ENCODE peak calls at places on chromosomes 5 and 9, in five cellular contexts. One of them, this sample, is unnamed.

GRCh38 chr9:123933801-123934200 is 3.9 kb upstream of the DENND1A start:
- DNase-seq in SK-N-SH: no peak
- DNase-seq in GM12878: no peak
- DNase-seq in K562: no peak
- DNase-seq in IMR-90: no peak
- DNase-seq in this sample: no peak

GRCh38 chr5:110414360-110414759 is 312.1 kb downstream of the TMEM232 start:
- DNase-seq in SK-N-SH: no peak
- DNase-seq in K562: no peak
- DNase-seq in GM12878: no peak
- DNase-seq in IMR-90: peak; percentile 10
- DNase-seq in this sample: no peak

GRCh38 chr5:132394681-132395259 is 25.3 kb downstream of the SLC22A5 start:
- DNase-seq in K562: no peak
- DNase-seq in IMR-90: no peak
- DNase-seq in SK-N-SH: no peak
- DNase-seq in GM12878: no peak
- DNase-seq in this sample: no peak

GRCh38 chr5:8906303-8906967 is 639.4 kb downstream of the SEMA5A start:
- DNase-seq in IMR-90: peak; percentile 87
- DNase-seq in SK-N-SH: no peak
- DNase-seq in GM12878: no peak
- DNase-seq in K562: no peak
- DNase-seq in this sample: peak; percentile 4

GRCh38 chr9:121023064-121023463 is 27.0 kb downstream of the C5 start:
- DNase-seq in IMR-90: no peak
- DNase-seq in SK-N-SH: peak; percentile 23
- DNase-seq in K562: no peak
- DNase-seq in GM12878: no peak
- DNase-seq in this sample: peak; percentile 69

GRCh38 chr9:38390851-38391250 is 1.7 kb upstream of the ALDH1B1 start:
- DNase-seq in IMR-90: no peak
- DNase-seq in K562: no peak
- DNase-seq in SK-N-SH: no peak
- DNase-seq in GM12878: no peak
- DNase-seq in this sample: no peak

GRCh38 chr9:116499986-116500871 is 186.9 kb upstream of the TRIM32 start:
- DNase-seq in GM12878: no peak
- DNase-seq in K562: peak; percentile 32
- DNase-seq in SK-N-SH: no peak
- DNase-seq in IMR-90: peak; percentile 71
- DNase-seq in this sample: peak; percentile 81

GRCh38 chr5:116440329-116440895 is 134.2 kb downstream of the SEMA6A start:
- DNase-seq in GM12878: no peak
- DNase-seq in K562: no peak
- DNase-seq in SK-N-SH: no peak
- DNase-seq in IMR-90: no peak
- DNase-seq in this sample: no peak

GRCh38 chr9:135617991-135618411 is 21.3 kb downstream of the GLT6D1 start:
- DNase-seq in GM12878: no peak
- DNase-seq in IMR-90: no peak
- DNase-seq in SK-N-SH: peak; percentile 12
- DNase-seq in K562: no peak
- DNase-seq in this sample: no peak

DNA sequence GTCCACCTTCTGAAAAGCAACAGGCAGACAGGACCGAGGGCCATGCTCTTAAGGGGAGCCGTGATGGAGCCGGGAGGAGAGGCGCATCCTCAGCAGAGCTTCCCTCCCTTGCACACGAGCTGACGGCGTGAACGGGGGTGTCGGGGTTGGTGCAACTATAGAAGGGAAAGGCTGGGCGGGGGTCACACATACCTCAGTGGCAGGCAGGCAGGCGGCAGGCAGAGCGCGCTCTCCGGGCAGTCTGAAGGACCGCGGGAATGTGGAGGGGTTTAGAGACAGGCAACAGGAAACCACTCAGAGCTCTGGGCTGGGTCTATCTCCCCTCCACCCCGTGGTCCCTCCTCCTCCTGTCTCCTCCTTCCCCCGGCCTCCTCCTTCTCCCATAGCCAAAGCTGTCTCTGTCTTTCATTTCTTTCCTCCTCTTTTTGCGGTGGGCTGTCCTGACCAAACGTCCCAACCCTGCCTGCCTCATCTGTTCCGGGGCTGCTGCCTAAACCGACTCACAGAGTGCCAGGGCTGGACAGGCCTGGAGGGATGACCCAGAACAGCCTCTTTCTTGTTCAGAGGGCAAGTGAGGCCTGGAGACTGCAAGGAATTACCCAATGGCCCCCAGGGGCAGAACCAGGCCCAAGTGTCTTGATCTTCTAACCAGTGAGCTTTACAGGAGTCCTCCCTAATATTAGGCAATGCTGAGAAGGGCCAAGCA is at the start of gene SPARC:
- DNase-seq in SK-N-SH: peak; percentile 72
- DNase-seq in IMR-90: peak; percentile 96
- DNase-seq in GM12878: no peak
- DNase-seq in K562: no peak
- DNase-seq in this sample: no peak
- TF ChIP-seq RCOR1 in SK-N-SH: no peak
- TF ChIP-seq RCOR1 in IMR-90: no peak
- TF ChIP-seq RCOR1 in GM12878: no peak
- TF ChIP-seq RCOR1 in K562: no peak
- TF ChIP-seq RCOR1 in this sample: no peak

GRCh38 chr5:1840741-1841521 is 39.7 kb downstream of the NDUFS6 start:
- DNase-seq in GM12878: no peak
- DNase-seq in IMR-90: no peak
- DNase-seq in SK-N-SH: peak; percentile 55
- DNase-seq in K562: no peak
- DNase-seq in this sample: no peak
- TF ChIP-seq RCOR1 in GM12878: no peak
- TF ChIP-seq RCOR1 in IMR-90: no peak
- TF ChIP-seq RCOR1 in SK-N-SH: no peak
- TF ChIP-seq RCOR1 in K562: no peak
- TF ChIP-seq RCOR1 in this sample: no peak

GRCh38 chr5:36045895-36046294 is 20.8 kb downstream of the UGT3A2 start:
- DNase-seq in K562: no peak
- DNase-seq in IMR-90: no peak
- DNase-seq in SK-N-SH: no peak
- DNase-seq in GM12878: no peak
- DNase-seq in this sample: no peak

GRCh38 chr5:36035696-36036095 is 31.0 kb downstream of the UGT3A2 start:
- DNase-seq in K562: no peak
- DNase-seq in SK-N-SH: no peak
- DNase-seq in IMR-90: no peak
- DNase-seq in GM12878: no peak
- DNase-seq in this sample: no peak

GRCh38 chr5:36041537-36041845 is 25.2 kb downstream of the UGT3A2 start:
- DNase-seq in SK-N-SH: no peak
- DNase-seq in K562: no peak
- DNase-seq in GM12878: no peak
- DNase-seq in IMR-90: no peak
- DNase-seq in this sample: no peak

GRCh38 chr5:36040651-36041536 is 25.8 kb downstream of the UGT3A2 start:
- DNase-seq in IMR-90: no peak
- DNase-seq in GM12878: no peak
- DNase-seq in K562: no peak
- DNase-seq in SK-N-SH: no peak
- DNase-seq in this sample: no peak
- TF ChIP-seq RCOR1 in IMR-90: no peak
- TF ChIP-seq RCOR1 in GM12878: no peak
- TF ChIP-seq RCOR1 in K562: no peak
- TF ChIP-seq RCOR1 in SK-N-SH: no peak
- TF ChIP-seq RCOR1 in this sample: no peak

DNA sequence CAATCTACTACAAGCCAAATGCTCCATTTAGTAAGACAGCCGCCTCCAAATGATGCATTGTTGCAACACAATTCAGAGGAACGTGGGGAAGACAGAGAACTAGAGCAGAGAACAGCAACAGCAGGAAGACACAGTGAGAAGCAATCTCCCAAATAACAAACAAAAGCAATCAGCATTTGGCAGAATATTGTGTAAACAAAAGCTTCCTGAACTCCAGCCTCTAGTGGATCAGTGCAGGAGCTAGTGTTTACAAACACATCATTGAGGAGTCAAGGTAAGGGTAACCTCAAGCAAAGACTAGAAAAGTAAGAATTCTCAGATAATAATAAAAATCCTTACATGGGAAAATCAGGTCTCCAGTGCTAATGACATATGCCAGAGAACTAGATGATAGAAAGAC is 20.6 kb downstream of the FST start:
- DNase-seq in SK-N-SH: no peak
- DNase-seq in K562: no peak
- DNase-seq in GM12878: no peak
- DNase-seq in IMR-90: no peak
- DNase-seq in this sample: no peak
- TF ChIP-seq RCOR1 in SK-N-SH: no peak
- TF ChIP-seq RCOR1 in K562: no peak
- TF ChIP-seq RCOR1 in GM12878: no peak
- TF ChIP-seq RCOR1 in IMR-90: no peak
- TF ChIP-seq RCOR1 in this sample: no peak

GRCh38 chr9:99562263-99562565 is 259.5 kb upstream of the NR4A3 start:
- DNase-seq in IMR-90: no peak
- DNase-seq in K562: no peak
- DNase-seq in SK-N-SH: no peak
- DNase-seq in GM12878: no peak
- DNase-seq in this sample: no peak
- TF ChIP-seq RCOR1 in IMR-90: no peak
- TF ChIP-seq RCOR1 in K562: no peak
- TF ChIP-seq RCOR1 in SK-N-SH: no peak
- TF ChIP-seq RCOR1 in GM12878: no peak
- TF ChIP-seq RCOR1 in this sample: no peak

GRCh38 chr9:108882052-108882888 is 20.2 kb downstream of the ACTL7A start:
- DNase-seq in K562: no peak
- DNase-seq in SK-N-SH: no peak
- DNase-seq in IMR-90: no peak
- DNase-seq in GM12878: no peak
- DNase-seq in this sample: no peak

GRCh38 chr9:108883085-108883484 is 21.0 kb downstream of the ACTL7A start:
- DNase-seq in K562: no peak
- DNase-seq in IMR-90: no peak
- DNase-seq in SK-N-SH: no peak
- DNase-seq in GM12878: no peak
- DNase-seq in this sample: no peak

GRCh38 chr9:108889649-108890067 is 27.6 kb downstream of the ACTL7A start:
- DNase-seq in IMR-90: peak; percentile 67
- DNase-seq in GM12878: no peak
- DNase-seq in K562: no peak
- DNase-seq in SK-N-SH: no peak
- DNase-seq in this sample: peak; percentile 34

GRCh38 chr9:108884701-108885100 is 22.6 kb downstream of the ACTL7A start:
- DNase-seq in SK-N-SH: no peak
- DNase-seq in GM12878: no peak
- DNase-seq in IMR-90: no peak
- DNase-seq in K562: no peak
- DNase-seq in this sample: no peak

GRCh38 chr9:108885643-108886348 is 23.7 kb downstream of the ACTL7A start:
- DNase-seq in K562: peak; percentile 48
- DNase-seq in IMR-90: peak; percentile 84
- DNase-seq in SK-N-SH: no peak
- DNase-seq in GM12878: peak; percentile 81
- DNase-seq in this sample: peak; percentile 71
- TF ChIP-seq RCOR1 in K562: no peak
- TF ChIP-seq RCOR1 in IMR-90: no peak
- TF ChIP-seq RCOR1 in SK-N-SH: no peak
- TF ChIP-seq RCOR1 in GM12878: no peak
- TF ChIP-seq RCOR1 in this sample: no peak

GRCh38 chr5:174607205-174607604 is 117.2 kb upstream of the MSX2 start:
- DNase-seq in IMR-90: no peak
- DNase-seq in K562: no peak
- DNase-seq in SK-N-SH: no peak
- DNase-seq in GM12878: no peak
- DNase-seq in this sample: no peak

GRCh38 chr5:174606646-174607045 is 117.7 kb upstream of the MSX2 start:
- DNase-seq in K562: no peak
- DNase-seq in IMR-90: no peak
- DNase-seq in SK-N-SH: no peak
- DNase-seq in GM12878: no peak
- DNase-seq in this sample: no peak

GRCh38 chr5:174609116-174609515 is 115.3 kb upstream of the MSX2 start:
- DNase-seq in K562: no peak
- DNase-seq in IMR-90: no peak
- DNase-seq in SK-N-SH: no peak
- DNase-seq in GM12878: no peak
- DNase-seq in this sample: no peak

GRCh38 chr5:174610968-174611367 is 113.4 kb upstream of the MSX2 start:
- DNase-seq in GM12878: no peak
- DNase-seq in SK-N-SH: no peak
- DNase-seq in K562: no peak
- DNase-seq in IMR-90: peak; percentile 75
- DNase-seq in this sample: no peak

GRCh38 chr5:174608631-174609097 is 115.7 kb upstream of the MSX2 start:
- DNase-seq in SK-N-SH: peak; percentile 42
- DNase-seq in K562: no peak
- DNase-seq in GM12878: no peak
- DNase-seq in IMR-90: no peak
- DNase-seq in this sample: no peak
- TF ChIP-seq RCOR1 in SK-N-SH: no peak
- TF ChIP-seq RCOR1 in K562: no peak
- TF ChIP-seq RCOR1 in GM12878: no peak
- TF ChIP-seq RCOR1 in IMR-90: no peak
- TF ChIP-seq RCOR1 in this sample: no peak